ENCODE peak calls at places on chromosomes 16 and 17, in four cellular contexts. One of them, this sample, is unnamed.

GRCh38 chr17:79022507-79022991 is 1.4 kb upstream of the C1QTNF1 start:
- DNase-seq in CD4-positive, alpha-beta T cell: no peak
- DNase-seq in dorsolateral prefrontal cortex: no peak
- DNase-seq in heart left ventricle: peak; percentile 68
- DNase-seq in this sample: no peak

GRCh38 chr16:4915226-4915761 is 21.7 kb downstream of the PPL start:
- DNase-seq in CD4-positive, alpha-beta T cell: no peak
- DNase-seq in dorsolateral prefrontal cortex: no peak
- DNase-seq in heart left ventricle: no peak
- DNase-seq in this sample: no peak

GRCh38 chr17:14756469-14756868 is 455.6 kb downstream of the HS3ST3B1 start:
- DNase-seq in heart left ventricle: no peak
- DNase-seq in CD4-positive, alpha-beta T cell: no peak
- DNase-seq in dorsolateral prefrontal cortex: no peak
- DNase-seq in this sample: no peak

GRCh38 chr17:39751637-39752036 is 13.9 kb downstream of the GRB7 start:
- DNase-seq in heart left ventricle: no peak
- DNase-seq in CD4-positive, alpha-beta T cell: no peak
- DNase-seq in dorsolateral prefrontal cortex: no peak
- DNase-seq in this sample: no peak

GRCh38 chr17:72774251-72774650 is 318.2 kb downstream of the SLC39A11 start:
- DNase-seq in dorsolateral prefrontal cortex: no peak
- DNase-seq in heart left ventricle: no peak
- DNase-seq in CD4-positive, alpha-beta T cell: no peak
- DNase-seq in this sample: no peak

GRCh38 chr16:74623214-74623842 is 16.4 kb upstream of the GLG1 start:
- DNase-seq in CD4-positive, alpha-beta T cell: no peak
- DNase-seq in dorsolateral prefrontal cortex: no peak
- DNase-seq in heart left ventricle: no peak
- DNase-seq in this sample: peak; percentile 28

GRCh38 chr17:36183001-36183810 is 6.8 kb upstream of the TBC1D3B start:
- DNase-seq in heart left ventricle: peak; percentile 81
- DNase-seq in dorsolateral prefrontal cortex: no peak
- DNase-seq in CD4-positive, alpha-beta T cell: no peak
- DNase-seq in this sample: peak; percentile 72

GRCh38 chr17:30964878-30965277 is 6.0 kb upstream of the RNF135 start:
- DNase-seq in heart left ventricle: no peak
- DNase-seq in dorsolateral prefrontal cortex: no peak
- DNase-seq in CD4-positive, alpha-beta T cell: no peak
- DNase-seq in this sample: no peak

GRCh38 chr16:17446661-17447060 is 24.1 kb downstream of the XYLT1 start:
- DNase-seq in dorsolateral prefrontal cortex: no peak
- DNase-seq in CD4-positive, alpha-beta T cell: no peak
- DNase-seq in heart left ventricle: peak; percentile 26
- DNase-seq in this sample: no peak

GRCh38 chr17:77208217-77208808 is 67.5 kb downstream of the SEC14L1 start:
- DNase-seq in dorsolateral prefrontal cortex: no peak
- DNase-seq in heart left ventricle: peak; percentile 56
- DNase-seq in CD4-positive, alpha-beta T cell: no peak
- DNase-seq in this sample: no peak

GRCh38 chr16:66894055-66894454 is 13.7 kb downstream of the PDP2 start:
- DNase-seq in heart left ventricle: no peak
- DNase-seq in dorsolateral prefrontal cortex: no peak
- DNase-seq in CD4-positive, alpha-beta T cell: no peak
- DNase-seq in this sample: no peak

GRCh38 chr17:58822148-58823050 is 66.7 kb downstream of the PPM1E start:
- DNase-seq in heart left ventricle: no peak
- DNase-seq in CD4-positive, alpha-beta T cell: no peak
- DNase-seq in dorsolateral prefrontal cortex: no peak
- DNase-seq in this sample: no peak

GRCh38 chr17:80821546-80821945 is 170.1 kb upstream of the CHMP6 start:
- DNase-seq in heart left ventricle: no peak
- DNase-seq in dorsolateral prefrontal cortex: no peak
- DNase-seq in CD4-positive, alpha-beta T cell: no peak
- DNase-seq in this sample: no peak

GRCh38 chr17:38352245-38353083 is 820 bp downstream of the SOCS7 start:
- DNase-seq in dorsolateral prefrontal cortex: peak; percentile 29
- DNase-seq in CD4-positive, alpha-beta T cell: no peak
- DNase-seq in heart left ventricle: peak; percentile 25
- DNase-seq in this sample: no peak

GRCh38 chr17:58351182-58351581 is 819 bp downstream of the SUPT4H1 start:
- DNase-seq in dorsolateral prefrontal cortex: no peak
- DNase-seq in heart left ventricle: no peak
- DNase-seq in CD4-positive, alpha-beta T cell: no peak
- DNase-seq in this sample: no peak

GRCh38 chr16:17131351-17131750 is 339.4 kb downstream of the XYLT1 start:
- DNase-seq in heart left ventricle: no peak
- DNase-seq in CD4-positive, alpha-beta T cell: no peak
- DNase-seq in dorsolateral prefrontal cortex: no peak
- DNase-seq in this sample: no peak

GRCh38 chr17:44976198-44976597 is 8.1 kb upstream of the C1QL1 start:
- DNase-seq in dorsolateral prefrontal cortex: no peak
- DNase-seq in heart left ventricle: no peak
- DNase-seq in CD4-positive, alpha-beta T cell: no peak
- DNase-seq in this sample: no peak

GRCh38 chr17:15361151-15361550 is 19.8 kb upstream of the TEKT3 start:
- DNase-seq in CD4-positive, alpha-beta T cell: no peak
- DNase-seq in dorsolateral prefrontal cortex: no peak
- DNase-seq in heart left ventricle: no peak
- DNase-seq in this sample: no peak

GRCh38 chr17:8611135-8611534 is 19.4 kb downstream of the MYH10 start:
- DNase-seq in CD4-positive, alpha-beta T cell: no peak
- DNase-seq in dorsolateral prefrontal cortex: no peak
- DNase-seq in heart left ventricle: no peak
- DNase-seq in this sample: no peak

GRCh38 chr17:30031214-30031869 is 85.3 kb upstream of the NSRP1 start:
- DNase-seq in dorsolateral prefrontal cortex: no peak
- DNase-seq in CD4-positive, alpha-beta T cell: no peak
- DNase-seq in heart left ventricle: no peak
- DNase-seq in this sample: no peak

GRCh38 chr16:68987734-68988457 is 117.6 kb upstream of the HAS3 start:
- DNase-seq in CD4-positive, alpha-beta T cell: no peak
- DNase-seq in heart left ventricle: no peak
- DNase-seq in dorsolateral prefrontal cortex: no peak
- DNase-seq in this sample: no peak

GRCh38 chr17:66270106-66270505 is 32.3 kb upstream of the PRKCA start:
- DNase-seq in dorsolateral prefrontal cortex: no peak
- DNase-seq in heart left ventricle: no peak
- DNase-seq in CD4-positive, alpha-beta T cell: no peak
- DNase-seq in this sample: no peak

GRCh38 chr16:2199095-2199494 is 2.7 kb upstream of the CASKIN1 start:
- DNase-seq in CD4-positive, alpha-beta T cell: no peak
- DNase-seq in heart left ventricle: no peak
- DNase-seq in dorsolateral prefrontal cortex: no peak
- DNase-seq in this sample: no peak

GRCh38 chr17:56297142-56297541 is 143.9 kb downstream of the ANKFN1 start:
- DNase-seq in dorsolateral prefrontal cortex: no peak
- DNase-seq in CD4-positive, alpha-beta T cell: no peak
- DNase-seq in heart left ventricle: no peak
- DNase-seq in this sample: no peak

GRCh38 chr16:10098991-10099390 is 83.2 kb downstream of the GRIN2A start:
- DNase-seq in heart left ventricle: no peak
- DNase-seq in dorsolateral prefrontal cortex: no peak
- DNase-seq in CD4-positive, alpha-beta T cell: no peak
- DNase-seq in this sample: no peak

GRCh38 chr17:27853121-27853520 is 40.0 kb downstream of the LYRM9 start:
- DNase-seq in heart left ventricle: no peak
- DNase-seq in dorsolateral prefrontal cortex: no peak
- DNase-seq in CD4-positive, alpha-beta T cell: no peak
- DNase-seq in this sample: no peak

GRCh38 chr17:79082311-79083190 is 7.9 kb downstream of the ENGASE start:
- DNase-seq in dorsolateral prefrontal cortex: no peak
- DNase-seq in CD4-positive, alpha-beta T cell: peak; percentile 42
- DNase-seq in heart left ventricle: peak; percentile 42
- DNase-seq in this sample: peak; percentile 66

GRCh38 chr17:43069368-43069898 is 44.4 kb downstream of the RND2 start:
- DNase-seq in heart left ventricle: no peak
- DNase-seq in CD4-positive, alpha-beta T cell: no peak
- DNase-seq in dorsolateral prefrontal cortex: no peak
- DNase-seq in this sample: no peak

GRCh38 chr16:88988980-88989791 is 12.2 kb upstream of the CBFA2T3 start:
- DNase-seq in CD4-positive, alpha-beta T cell: no peak
- DNase-seq in dorsolateral prefrontal cortex: no peak
- DNase-seq in heart left ventricle: no peak
- DNase-seq in this sample: no peak

GRCh38 chr16:57480127-57480753 is 6.1 kb downstream of the DOK4 start:
- DNase-seq in heart left ventricle: peak; percentile 48
- DNase-seq in CD4-positive, alpha-beta T cell: no peak
- DNase-seq in dorsolateral prefrontal cortex: no peak
- DNase-seq in this sample: no peak

GRCh38 chr17:72164340-72164739 is 43.5 kb downstream of the SOX9 start:
- DNase-seq in heart left ventricle: no peak
- DNase-seq in CD4-positive, alpha-beta T cell: no peak
- DNase-seq in dorsolateral prefrontal cortex: no peak
- DNase-seq in this sample: no peak

GRCh38 chr17:28551421-28552186 is 820 bp downstream of the UNC119 start:
- DNase-seq in heart left ventricle: no peak
- DNase-seq in CD4-positive, alpha-beta T cell: no peak
- DNase-seq in dorsolateral prefrontal cortex: no peak
- DNase-seq in this sample: peak; percentile 30

GRCh38 chr16:83458612-83459011 is 349.2 kb upstream of the HSBP1 start:
- DNase-seq in CD4-positive, alpha-beta T cell: no peak
- DNase-seq in heart left ventricle: no peak
- DNase-seq in dorsolateral prefrontal cortex: no peak
- DNase-seq in this sample: no peak

GRCh38 chr16:22183901-22184614 is 21.8 kb downstream of the SDR42E2 start:
- DNase-seq in heart left ventricle: no peak
- DNase-seq in dorsolateral prefrontal cortex: no peak
- DNase-seq in CD4-positive, alpha-beta T cell: no peak
- DNase-seq in this sample: no peak

GRCh38 chr17:8572767-8573166 is 57.8 kb downstream of the MYH10 start:
- DNase-seq in CD4-positive, alpha-beta T cell: no peak
- DNase-seq in heart left ventricle: no peak
- DNase-seq in dorsolateral prefrontal cortex: no peak
- DNase-seq in this sample: peak; percentile 10

GRCh38 chr17:44112284-44113280 is 10.9 kb downstream of the HDAC5 start:
- DNase-seq in CD4-positive, alpha-beta T cell: no peak
- DNase-seq in dorsolateral prefrontal cortex: no peak
- DNase-seq in heart left ventricle: peak; percentile 87
- DNase-seq in this sample: no peak

GRCh38 chr17:59331929-59332889 is 754 bp downstream of the YPEL2 start:
- DNase-seq in dorsolateral prefrontal cortex: no peak
- DNase-seq in heart left ventricle: peak; percentile 73
- DNase-seq in CD4-positive, alpha-beta T cell: no peak
- DNase-seq in this sample: no peak

GRCh38 chr17:67474081-67474661 is 97.1 kb downstream of the PITPNC1 start:
- DNase-seq in dorsolateral prefrontal cortex: no peak
- DNase-seq in CD4-positive, alpha-beta T cell: no peak
- DNase-seq in heart left ventricle: peak; percentile 68
- DNase-seq in this sample: no peak

GRCh38 chr17:67478266-67479118 is 101.4 kb downstream of the PITPNC1 start:
- DNase-seq in heart left ventricle: no peak
- DNase-seq in dorsolateral prefrontal cortex: no peak
- DNase-seq in CD4-positive, alpha-beta T cell: no peak
- DNase-seq in this sample: no peak

GRCh38 chr17:67477687-67478086 is 100.6 kb downstream of the PITPNC1 start:
- DNase-seq in CD4-positive, alpha-beta T cell: peak; percentile 43
- DNase-seq in dorsolateral prefrontal cortex: no peak
- DNase-seq in heart left ventricle: no peak
- DNase-seq in this sample: peak; percentile 41

GRCh38 chr17:67476787-67477335 is 99.8 kb downstream of the PITPNC1 start:
- DNase-seq in dorsolateral prefrontal cortex: no peak
- DNase-seq in CD4-positive, alpha-beta T cell: no peak
- DNase-seq in heart left ventricle: no peak
- DNase-seq in this sample: no peak

DNA sequence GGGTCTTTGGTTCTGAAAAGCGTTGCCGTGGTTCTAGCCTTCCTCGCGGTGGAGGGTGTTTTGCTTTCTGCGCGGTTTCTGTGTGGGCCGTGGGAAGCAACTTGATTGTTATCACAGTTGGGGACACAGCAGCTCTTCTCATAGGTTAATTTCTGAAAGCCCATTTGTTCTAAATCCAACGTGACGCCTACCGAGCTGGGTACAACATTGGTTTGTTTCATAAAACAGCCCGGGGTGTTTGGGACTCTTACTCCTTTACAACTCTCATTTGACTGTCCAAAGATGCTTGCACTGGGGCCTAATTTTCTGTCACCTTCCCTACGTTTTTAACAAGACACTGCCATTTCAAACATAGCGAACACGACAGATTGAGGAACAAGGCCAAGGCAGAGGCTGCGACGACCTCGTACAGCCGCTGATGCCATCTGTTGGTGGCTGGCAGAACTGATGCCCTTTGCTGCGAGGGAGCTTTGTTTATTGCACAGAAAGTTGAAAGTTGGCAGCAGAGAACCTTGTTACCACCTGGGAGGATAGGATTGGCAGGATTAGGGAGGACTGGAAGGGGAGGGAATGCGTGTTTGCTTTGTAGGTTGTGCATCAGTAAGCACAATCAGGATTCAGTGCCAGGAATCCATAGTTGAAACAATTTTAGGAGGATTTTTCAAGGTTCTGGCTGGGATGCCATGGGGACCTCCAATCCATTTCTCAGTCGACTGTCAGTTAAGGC is 98.2 kb downstream of the PITPNC1 start:
- DNase-seq in dorsolateral prefrontal cortex: peak; percentile 80
- DNase-seq in heart left ventricle: peak; percentile 78
- DNase-seq in CD4-positive, alpha-beta T cell: peak; percentile 87
- DNase-seq in this sample: peak; percentile 74
- TF ChIP-seq CTCF in dorsolateral prefrontal cortex: peak; percentile 81
- TF ChIP-seq CTCF in heart left ventricle: peak; percentile 86
- TF ChIP-seq CTCF in CD4-positive, alpha-beta T cell: peak; percentile 96
- TF ChIP-seq CTCF in this sample: peak; percentile 97

GRCh38 chr16:50254072-50254471 is 12.3 kb upstream of the ADCY7 start:
- DNase-seq in heart left ventricle: no peak
- DNase-seq in dorsolateral prefrontal cortex: no peak
- DNase-seq in CD4-positive, alpha-beta T cell: no peak
- DNase-seq in this sample: no peak
- H3K27ac ChIP-seq in heart left ventricle: no peak overlapping the region
- H3K27ac ChIP-seq in dorsolateral prefrontal cortex: no peak overlapping the region
- H3K27ac ChIP-seq in CD4-positive, alpha-beta T cell: no peak overlapping the region
- H3K27ac ChIP-seq in this sample: no peak overlapping the region

GRCh38 chr16:70470927-70471341 is 16.5 kb downstream of the FCSK start:
- DNase-seq in CD4-positive, alpha-beta T cell: no peak
- DNase-seq in dorsolateral prefrontal cortex: no peak
- DNase-seq in heart left ventricle: no peak
- DNase-seq in this sample: no peak
- TF ChIP-seq CTCF in CD4-positive, alpha-beta T cell: no peak
- TF ChIP-seq CTCF in dorsolateral prefrontal cortex: peak; percentile 37
- TF ChIP-seq CTCF in heart left ventricle: peak; percentile 56
- TF ChIP-seq CTCF in this sample: no peak

GRCh38 chr17:75475144-75475835 is 18.9 kb downstream of the TMEM94 start:
- DNase-seq in CD4-positive, alpha-beta T cell: no peak
- DNase-seq in heart left ventricle: no peak
- DNase-seq in dorsolateral prefrontal cortex: no peak
- DNase-seq in this sample: no peak
- H3K27ac ChIP-seq in CD4-positive, alpha-beta T cell: no peak overlapping the region
- H3K27ac ChIP-seq in heart left ventricle: peak overlapping the region; percentile 85
- H3K27ac ChIP-seq in dorsolateral prefrontal cortex: peak overlapping the region; percentile 87
- H3K27ac ChIP-seq in this sample: no peak overlapping the region

DNA sequence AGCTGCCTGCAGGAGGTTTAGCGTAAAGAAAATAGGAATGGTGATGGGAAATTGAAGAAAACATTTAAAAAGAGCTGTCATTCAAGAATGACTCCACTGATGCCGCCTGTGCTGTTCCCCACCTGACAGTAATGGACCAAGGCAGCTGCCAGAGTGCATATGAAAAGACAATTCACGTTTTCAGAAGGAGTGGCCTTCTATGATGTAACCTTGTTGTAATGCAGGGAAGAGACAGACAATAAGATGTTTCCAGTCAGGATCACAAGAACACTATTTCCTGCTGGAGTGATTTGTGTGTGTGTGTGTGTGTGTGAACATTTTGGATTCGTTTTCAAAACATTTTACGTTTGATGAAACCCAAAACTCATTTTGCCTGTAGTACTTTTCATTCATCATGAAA is 203.7 kb downstream of the LGALS9B start:
- DNase-seq in CD4-positive, alpha-beta T cell: no peak
- DNase-seq in heart left ventricle: no peak
- DNase-seq in dorsolateral prefrontal cortex: no peak
- DNase-seq in this sample: peak; percentile 60
- TF ChIP-seq CTCF in CD4-positive, alpha-beta T cell: no peak
- TF ChIP-seq CTCF in heart left ventricle: no peak
- TF ChIP-seq CTCF in dorsolateral prefrontal cortex: no peak
- TF ChIP-seq CTCF in this sample: no peak